ENCODE peak calls at places on chromosomes 3 and 15, in eight cellular contexts. One of them, this sample, is unnamed.

GRCh38 chr3:143644370-143645089 is 203.7 kb downstream of the SLC9A9 start:
- DNase-seq in cardiac muscle cell: peak
- DNase-seq in activated CD4-positive, CD25-positive, alpha-beta regulatory T cell treated with anti-CD3 and anti-CD28 coated beads, Interleukin-2, amount 50 U/mL, for 16 hours: no peak
- DNase-seq in NCI-H460: peak
- DNase-seq in T follicular helper cell: no peak
- DNase-seq in HEK293T: peak
- DNase-seq in D341Med: peak
- DNase-seq in RWPE1: peak
- DNase-seq in this sample: peak

GRCh38 chr15:68510558-68510957 is 68.2 kb upstream of the CORO2B start:
- DNase-seq in cardiac muscle cell: no peak
- DNase-seq in activated CD4-positive, CD25-positive, alpha-beta regulatory T cell treated with anti-CD3 and anti-CD28 coated beads, Interleukin-2, amount 50 U/mL, for 16 hours: no peak
- DNase-seq in NCI-H460: no peak
- DNase-seq in T follicular helper cell: no peak
- DNase-seq in HEK293T: no peak
- DNase-seq in D341Med: no peak
- DNase-seq in RWPE1: no peak
- DNase-seq in this sample: no peak

GRCh38 chr3:49552087-49552486 is 2.2 kb upstream of the BSN start:
- DNase-seq in cardiac muscle cell: no peak
- DNase-seq in activated CD4-positive, CD25-positive, alpha-beta regulatory T cell treated with anti-CD3 and anti-CD28 coated beads, Interleukin-2, amount 50 U/mL, for 16 hours: no peak
- DNase-seq in NCI-H460: no peak
- DNase-seq in T follicular helper cell: no peak
- DNase-seq in HEK293T: no peak
- DNase-seq in D341Med: no peak
- DNase-seq in RWPE1: no peak
- DNase-seq in this sample: no peak

GRCh38 chr3:185215873-185216586 is 37.8 kb downstream of the EHHADH start:
- DNase-seq in cardiac muscle cell: peak
- DNase-seq in activated CD4-positive, CD25-positive, alpha-beta regulatory T cell treated with anti-CD3 and anti-CD28 coated beads, Interleukin-2, amount 50 U/mL, for 16 hours: no peak
- DNase-seq in NCI-H460: peak
- DNase-seq in T follicular helper cell: no peak
- DNase-seq in HEK293T: no peak
- DNase-seq in D341Med: no peak
- DNase-seq in RWPE1: peak
- DNase-seq in this sample: no peak

GRCh38 chr3:187808466-187809291 is 63.4 kb upstream of the BCL6 start:
- DNase-seq in cardiac muscle cell: no peak
- DNase-seq in activated CD4-positive, CD25-positive, alpha-beta regulatory T cell treated with anti-CD3 and anti-CD28 coated beads, Interleukin-2, amount 50 U/mL, for 16 hours: no peak
- DNase-seq in NCI-H460: no peak
- DNase-seq in T follicular helper cell: no peak
- DNase-seq in HEK293T: no peak
- DNase-seq in D341Med: no peak
- DNase-seq in RWPE1: peak
- DNase-seq in this sample: no peak

GRCh38 chr3:105679951-105680350 is 188.9 kb downstream of the CBLB start:
- DNase-seq in cardiac muscle cell: no peak
- DNase-seq in activated CD4-positive, CD25-positive, alpha-beta regulatory T cell treated with anti-CD3 and anti-CD28 coated beads, Interleukin-2, amount 50 U/mL, for 16 hours: no peak
- DNase-seq in NCI-H460: no peak
- DNase-seq in T follicular helper cell: no peak
- DNase-seq in HEK293T: no peak
- DNase-seq in D341Med: no peak
- DNase-seq in RWPE1: no peak
- DNase-seq in this sample: no peak

GRCh38 chr3:165742351-165742750 is 94.9 kb downstream of the BCHE start:
- DNase-seq in cardiac muscle cell: no peak
- DNase-seq in activated CD4-positive, CD25-positive, alpha-beta regulatory T cell treated with anti-CD3 and anti-CD28 coated beads, Interleukin-2, amount 50 U/mL, for 16 hours: no peak
- DNase-seq in NCI-H460: no peak
- DNase-seq in T follicular helper cell: no peak
- DNase-seq in HEK293T: no peak
- DNase-seq in D341Med: no peak
- DNase-seq in RWPE1: no peak
- DNase-seq in this sample: no peak

GRCh38 chr3:182246870-182247269 is 535.1 kb downstream of the SOX2 start:
- DNase-seq in cardiac muscle cell: no peak
- DNase-seq in activated CD4-positive, CD25-positive, alpha-beta regulatory T cell treated with anti-CD3 and anti-CD28 coated beads, Interleukin-2, amount 50 U/mL, for 16 hours: no peak
- DNase-seq in NCI-H460: no peak
- DNase-seq in T follicular helper cell: no peak
- DNase-seq in HEK293T: no peak
- DNase-seq in D341Med: no peak
- DNase-seq in RWPE1: no peak
- DNase-seq in this sample: no peak

GRCh38 chr3:51686056-51686455 is 15.0 kb downstream of the TEX264 start:
- DNase-seq in cardiac muscle cell: no peak
- DNase-seq in activated CD4-positive, CD25-positive, alpha-beta regulatory T cell treated with anti-CD3 and anti-CD28 coated beads, Interleukin-2, amount 50 U/mL, for 16 hours: no peak
- DNase-seq in NCI-H460: no peak
- DNase-seq in T follicular helper cell: no peak
- DNase-seq in HEK293T: no peak
- DNase-seq in D341Med: no peak
- DNase-seq in RWPE1: no peak
- DNase-seq in this sample: no peak

GRCh38 chr3:112038863-112039262 is 4.3 kb downstream of the TMPRSS7 start:
- DNase-seq in cardiac muscle cell: peak
- DNase-seq in activated CD4-positive, CD25-positive, alpha-beta regulatory T cell treated with anti-CD3 and anti-CD28 coated beads, Interleukin-2, amount 50 U/mL, for 16 hours: no peak
- DNase-seq in NCI-H460: no peak
- DNase-seq in T follicular helper cell: no peak
- DNase-seq in HEK293T: no peak
- DNase-seq in D341Med: no peak
- DNase-seq in RWPE1: peak
- DNase-seq in this sample: no peak

GRCh38 chr3:46455231-46456115 is 9.2 kb downstream of the LTF start:
- DNase-seq in cardiac muscle cell: no peak
- DNase-seq in activated CD4-positive, CD25-positive, alpha-beta regulatory T cell treated with anti-CD3 and anti-CD28 coated beads, Interleukin-2, amount 50 U/mL, for 16 hours: no peak
- DNase-seq in NCI-H460: no peak
- DNase-seq in T follicular helper cell: no peak
- DNase-seq in HEK293T: no peak
- DNase-seq in D341Med: no peak
- DNase-seq in RWPE1: no peak
- DNase-seq in this sample: no peak

GRCh38 chr15:68218331-68218730 is 11.2 kb downstream of the CLN6 start:
- DNase-seq in cardiac muscle cell: no peak
- DNase-seq in activated CD4-positive, CD25-positive, alpha-beta regulatory T cell treated with anti-CD3 and anti-CD28 coated beads, Interleukin-2, amount 50 U/mL, for 16 hours: no peak
- DNase-seq in NCI-H460: no peak
- DNase-seq in T follicular helper cell: no peak
- DNase-seq in HEK293T: no peak
- DNase-seq in D341Med: peak
- DNase-seq in RWPE1: no peak
- DNase-seq in this sample: no peak

GRCh38 chr3:43764012-43764411 is 73.3 kb downstream of the ABHD5 start:
- DNase-seq in cardiac muscle cell: no peak
- DNase-seq in activated CD4-positive, CD25-positive, alpha-beta regulatory T cell treated with anti-CD3 and anti-CD28 coated beads, Interleukin-2, amount 50 U/mL, for 16 hours: no peak
- DNase-seq in NCI-H460: no peak
- DNase-seq in T follicular helper cell: no peak
- DNase-seq in HEK293T: no peak
- DNase-seq in D341Med: no peak
- DNase-seq in RWPE1: no peak
- DNase-seq in this sample: no peak

GRCh38 chr3:194328080-194328571 is 23.0 kb downstream of the CPN2 start:
- DNase-seq in cardiac muscle cell: peak
- DNase-seq in activated CD4-positive, CD25-positive, alpha-beta regulatory T cell treated with anti-CD3 and anti-CD28 coated beads, Interleukin-2, amount 50 U/mL, for 16 hours: no peak
- DNase-seq in NCI-H460: no peak
- DNase-seq in T follicular helper cell: peak
- DNase-seq in HEK293T: no peak
- DNase-seq in D341Med: no peak
- DNase-seq in RWPE1: peak
- DNase-seq in this sample: no peak

GRCh38 chr3:106844638-106845037 is 532.6 kb upstream of the CCDC54 start:
- DNase-seq in cardiac muscle cell: no peak
- DNase-seq in activated CD4-positive, CD25-positive, alpha-beta regulatory T cell treated with anti-CD3 and anti-CD28 coated beads, Interleukin-2, amount 50 U/mL, for 16 hours: no peak
- DNase-seq in NCI-H460: no peak
- DNase-seq in T follicular helper cell: no peak
- DNase-seq in HEK293T: no peak
- DNase-seq in D341Med: no peak
- DNase-seq in RWPE1: no peak
- DNase-seq in this sample: no peak

GRCh38 chr3:10706156-10707088 is 109.6 kb upstream of the SLC6A11 start:
- DNase-seq in cardiac muscle cell: no peak
- DNase-seq in activated CD4-positive, CD25-positive, alpha-beta regulatory T cell treated with anti-CD3 and anti-CD28 coated beads, Interleukin-2, amount 50 U/mL, for 16 hours: no peak
- DNase-seq in NCI-H460: no peak
- DNase-seq in T follicular helper cell: no peak
- DNase-seq in HEK293T: no peak
- DNase-seq in D341Med: peak
- DNase-seq in RWPE1: no peak
- DNase-seq in this sample: no peak

GRCh38 chr3:99627062-99627826 is 11.2 kb upstream of the COL8A1 start:
- DNase-seq in cardiac muscle cell: no peak
- DNase-seq in activated CD4-positive, CD25-positive, alpha-beta regulatory T cell treated with anti-CD3 and anti-CD28 coated beads, Interleukin-2, amount 50 U/mL, for 16 hours: no peak
- DNase-seq in NCI-H460: no peak
- DNase-seq in T follicular helper cell: no peak
- DNase-seq in HEK293T: no peak
- DNase-seq in D341Med: no peak
- DNase-seq in RWPE1: peak
- DNase-seq in this sample: no peak

GRCh38 chr15:52158084-52158765 is 33.0 kb downstream of the GNB5 start:
- DNase-seq in cardiac muscle cell: no peak
- DNase-seq in activated CD4-positive, CD25-positive, alpha-beta regulatory T cell treated with anti-CD3 and anti-CD28 coated beads, Interleukin-2, amount 50 U/mL, for 16 hours: no peak
- DNase-seq in NCI-H460: no peak
- DNase-seq in T follicular helper cell: no peak
- DNase-seq in HEK293T: no peak
- DNase-seq in D341Med: no peak
- DNase-seq in RWPE1: no peak
- DNase-seq in this sample: no peak

GRCh38 chr15:44550256-44550655 is 13.3 kb downstream of the EIF3J start:
- DNase-seq in cardiac muscle cell: peak
- DNase-seq in activated CD4-positive, CD25-positive, alpha-beta regulatory T cell treated with anti-CD3 and anti-CD28 coated beads, Interleukin-2, amount 50 U/mL, for 16 hours: no peak
- DNase-seq in NCI-H460: no peak
- DNase-seq in T follicular helper cell: no peak
- DNase-seq in HEK293T: no peak
- DNase-seq in D341Med: no peak
- DNase-seq in RWPE1: no peak
- DNase-seq in this sample: no peak

GRCh38 chr3:167066977-167067843 is 312.9 kb downstream of the ZBBX start:
- DNase-seq in cardiac muscle cell: no peak
- DNase-seq in activated CD4-positive, CD25-positive, alpha-beta regulatory T cell treated with anti-CD3 and anti-CD28 coated beads, Interleukin-2, amount 50 U/mL, for 16 hours: no peak
- DNase-seq in NCI-H460: no peak
- DNase-seq in T follicular helper cell: no peak
- DNase-seq in HEK293T: peak
- DNase-seq in D341Med: no peak
- DNase-seq in RWPE1: no peak
- DNase-seq in this sample: no peak

GRCh38 chr15:66411190-66411589 is 24.5 kb downstream of the MAP2K1 start:
- DNase-seq in cardiac muscle cell: no peak
- DNase-seq in activated CD4-positive, CD25-positive, alpha-beta regulatory T cell treated with anti-CD3 and anti-CD28 coated beads, Interleukin-2, amount 50 U/mL, for 16 hours: no peak
- DNase-seq in NCI-H460: no peak
- DNase-seq in T follicular helper cell: no peak
- DNase-seq in HEK293T: no peak
- DNase-seq in D341Med: no peak
- DNase-seq in RWPE1: no peak
- DNase-seq in this sample: no peak

GRCh38 chr15:98611808-98612207 is 36.5 kb upstream of the IGF1R start:
- DNase-seq in cardiac muscle cell: no peak
- DNase-seq in activated CD4-positive, CD25-positive, alpha-beta regulatory T cell treated with anti-CD3 and anti-CD28 coated beads, Interleukin-2, amount 50 U/mL, for 16 hours: no peak
- DNase-seq in NCI-H460: no peak
- DNase-seq in T follicular helper cell: no peak
- DNase-seq in HEK293T: no peak
- DNase-seq in D341Med: no peak
- DNase-seq in RWPE1: no peak
- DNase-seq in this sample: no peak

GRCh38 chr3:127803619-127804018 is 18.7 kb downstream of the MGLL start:
- DNase-seq in cardiac muscle cell: peak
- DNase-seq in activated CD4-positive, CD25-positive, alpha-beta regulatory T cell treated with anti-CD3 and anti-CD28 coated beads, Interleukin-2, amount 50 U/mL, for 16 hours: no peak
- DNase-seq in NCI-H460: no peak
- DNase-seq in T follicular helper cell: no peak
- DNase-seq in HEK293T: no peak
- DNase-seq in D341Med: no peak
- DNase-seq in RWPE1: peak
- DNase-seq in this sample: no peak

This sample was measured in BE2C.